ENCODE peak calls at places on chromosomes 3 and 15, in eight cellular contexts. Z, E, T, V, G, R, Y and S are unnamed samples.

GRCh38 chr3:139288266-139288821 is 55.5 kb upstream of the MRPS22 start:
- DNase-seq in Z (peak), E (peak), T (no peak), V (no peak), G (peak), R (no peak), Y (no peak), S (no peak)

GRCh38 chr15:92705693-92706618 is 50.4 kb upstream of the FAM174B start:
- DNase-seq in Z (no peak), E (no peak), T (no peak), V (no peak), G (no peak), R (no peak), Y (no peak), S (no peak)

GRCh38 chr3:30505866-30506517 is 100.4 kb upstream of the TGFBR2 start:
- DNase-seq in Z (no peak), E (no peak), T (no peak), V (no peak), G (no peak), R (no peak), Y (no peak), S (no peak)

GRCh38 chr3:52175416-52176187 is 21.4 kb upstream of the POC1A start:
- DNase-seq in Z (no peak), E (no peak), T (no peak), V (no peak), G (no peak), R (no peak), Y (no peak), S (no peak)

GRCh38 chr3:186211101-186211500 is 102.2 kb upstream of the ETV5 start:
- DNase-seq in Z (no peak), E (no peak), T (no peak), V (no peak), G (no peak), R (no peak), Y (no peak), S (no peak)

GRCh38 chr3:6439824-6440223 is 421.1 kb upstream of the GRM7 start:
- DNase-seq in Z (no peak), E (no peak), T (no peak), V (no peak), G (no peak), R (no peak), Y (no peak), S (no peak)

GRCh38 chr15:87609909-87610308 is 646.6 kb downstream of the NTRK3 start:
- DNase-seq in Z (no peak), E (no peak), T (no peak), V (peak), G (no peak), R (no peak), Y (no peak), S (no peak)

GRCh38 chr15:74174966-74175270 is 1.4 kb downstream of the ISLR start:
- DNase-seq in Z (no peak), E (peak), T (no peak), V (no peak), G (peak), R (no peak), Y (no peak), S (no peak)

GRCh38 chr15:66567897-66568296 is 2.1 kb upstream of the LCTL start:
- DNase-seq in Z (no peak), E (no peak), T (no peak), V (no peak), G (peak), R (no peak), Y (no peak), S (no peak)

GRCh38 chr3:129573493-129573892 is 30.5 kb downstream of the H1-8 start:
- DNase-seq in Z (no peak), E (no peak), T (no peak), V (no peak), G (no peak), R (no peak), Y (no peak), S (no peak)

GRCh38 chr15:68585574-68586273 is 6.9 kb downstream of the CORO2B start:
- DNase-seq in Z (no peak), E (no peak), T (no peak), V (no peak), G (no peak), R (no peak), Y (no peak), S (no peak)

GRCh38 chr3:195045481-195045880 is 225.5 kb downstream of the XXYLT1 start:
- DNase-seq in Z (no peak), E (peak), T (no peak), V (no peak), G (peak), R (no peak), Y (no peak), S (no peak)

GRCh38 chr3:98513136-98513535 is 9.6 kb downstream of the CLDND1 start:
- DNase-seq in Z (no peak), E (no peak), T (peak), V (no peak), G (no peak), R (no peak), Y (no peak), S (no peak)

GRCh38 chr15:31590609-31591008 is 264.0 kb downstream of the KLF13 start:
- DNase-seq in Z (no peak), E (no peak), T (no peak), V (no peak), G (no peak), R (no peak), Y (no peak), S (peak)

GRCh38 chr3:129593230-129593594 is 13.3 kb downstream of the PLXND1 start:
- DNase-seq in Z (no peak), E (no peak), T (no peak), V (no peak), G (no peak), R (no peak), Y (no peak), S (no peak)

GRCh38 chr3:154275308-154275707 is 49.0 kb downstream of the DHX36 start:
- DNase-seq in Z (no peak), E (no peak), T (no peak), V (no peak), G (no peak), R (no peak), Y (no peak), S (no peak)

GRCh38 chr15:73630796-73631471 is 2.3 kb downstream of the NPTN start:
- DNase-seq in Z (no peak), E (no peak), T (no peak), V (no peak), G (no peak), R (no peak), Y (no peak), S (peak)

GRCh38 chr3:14700891-14701290 is 25.9 kb downstream of the C3orf20 start:
- DNase-seq in Z (no peak), E (no peak), T (no peak), V (no peak), G (no peak), R (no peak), Y (no peak), S (no peak)

GRCh38 chr3:99536555-99537314 is 101.7 kb upstream of the COL8A1 start:
- DNase-seq in Z (no peak), E (no peak), T (no peak), V (no peak), G (no peak), R (no peak), Y (no peak), S (no peak)

GRCh38 chr3:171936231-171936841 is 93.2 kb downstream of the TMEM212 start:
- DNase-seq in Z (no peak), E (no peak), T (peak), V (no peak), G (no peak), R (no peak), Y (no peak), S (peak)

GRCh38 chr15:81992523-81992922 is 53.3 kb downstream of the MEX3B start:
- DNase-seq in Z (no peak), E (no peak), T (no peak), V (no peak), G (no peak), R (no peak), Y (no peak), S (no peak)

GRCh38 chr3:150070271-150070670 is 99.6 kb upstream of the PFN2 start:
- DNase-seq in Z (no peak), E (no peak), T (no peak), V (no peak), G (no peak), R (no peak), Y (no peak), S (no peak)

GRCh38 chr3:187740446-187741399 is 4.5 kb downstream of the BCL6 start:
- DNase-seq in Z (peak), E (peak), T (peak), V (peak), G (peak), R (peak), Y (peak), S (peak)

GRCh38 chr3:169286992-169287391 is 376.5 kb downstream of the MECOM start:
- DNase-seq in Z (no peak), E (no peak), T (no peak), V (no peak), G (no peak), R (no peak), Y (no peak), S (no peak)

GRCh38 chr15:37773111-37773860 is 161.2 kb upstream of the TMCO5A start:
- DNase-seq in Z (no peak), E (no peak), T (no peak), V (no peak), G (no peak), R (no peak), Y (no peak), S (no peak)

GRCh38 chr15:55791576-55792400 is 48.8 kb upstream of the PRTG start:
- DNase-seq in Z (no peak), E (no peak), T (no peak), V (no peak), G (peak), R (no peak), Y (no peak), S (no peak)

GRCh38 chr3:169299897-169300296 is 363.6 kb downstream of the MECOM start:
- DNase-seq in Z (no peak), E (no peak), T (no peak), V (no peak), G (no peak), R (no peak), Y (no peak), S (no peak)

GRCh38 chr15:40314723-40315276 is 7.1 kb upstream of the PLCB2 start:
- DNase-seq in Z (no peak), E (no peak), T (no peak), V (no peak), G (peak), R (no peak), Y (no peak), S (no peak)

GRCh38 chr3:107938128-107938527 is 152.7 kb downstream of the CD47 start:
- DNase-seq in Z (no peak), E (no peak), T (peak), V (peak), G (no peak), R (no peak), Y (no peak), S (peak)

GRCh38 chr3:151197228-151197627 is 5.8 kb downstream of the GPR171 start:
- DNase-seq in Z (no peak), E (no peak), T (no peak), V (no peak), G (no peak), R (no peak), Y (no peak), S (no peak)

GRCh38 chr3:110598847-110599490 is 472.6 kb upstream of the NECTIN3 start:
- DNase-seq in Z (no peak), E (no peak), T (no peak), V (peak), G (no peak), R (no peak), Y (no peak), S (no peak)

DNA sequence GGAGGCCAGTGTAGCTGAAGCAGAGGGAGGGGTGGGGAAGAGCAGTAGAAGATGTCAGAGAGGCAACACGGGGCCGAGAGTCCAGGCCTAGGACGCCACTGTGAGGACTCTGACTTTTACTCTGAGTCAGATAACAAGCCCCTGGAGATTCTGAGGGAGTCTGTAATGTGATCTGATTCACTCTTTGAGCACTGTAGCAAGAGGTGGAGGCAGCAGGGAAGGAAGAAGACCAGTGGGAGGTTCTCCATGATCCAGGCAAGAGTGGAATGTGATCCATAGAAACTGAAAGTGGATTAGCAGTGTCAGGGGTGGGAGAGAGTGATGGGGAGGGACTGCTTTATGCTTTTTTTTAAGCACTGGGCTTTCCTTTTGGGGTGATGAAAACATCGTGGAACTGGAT is 179.2 kb upstream of the CHRM5 start:
- DNase-seq in Z (no peak), E (no peak), T (no peak), V (no peak), G (no peak), R (no peak), Y (no peak), S (peak)
- H3K4me3 ChIP-seq in Z (peak), E (no peak), T (no peak), V (no peak), G (no peak), R (no peak), Y (no peak), S (no peak)

DNA sequence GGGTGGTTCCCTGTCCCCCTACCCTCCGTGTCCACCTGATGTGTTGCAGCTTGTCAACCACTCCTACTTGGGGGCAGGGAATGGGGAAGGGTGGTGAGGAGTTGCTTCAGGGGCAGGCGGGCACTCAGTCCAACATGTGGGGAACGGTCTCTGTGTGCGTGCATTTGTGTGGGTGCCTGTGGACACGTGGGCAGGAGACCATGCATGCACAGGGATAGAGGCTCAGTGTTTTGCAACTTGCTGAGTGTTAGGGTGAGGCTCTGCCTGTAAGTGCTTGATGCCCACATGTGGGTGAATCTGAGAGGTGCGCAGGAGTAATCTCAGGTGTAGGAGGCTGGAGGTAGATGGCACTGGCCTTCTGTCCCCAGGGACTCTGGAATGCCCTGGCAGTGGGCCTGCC is 24.4 kb upstream of the TMEM115 start:
- DNase-seq in Z (no peak), E (no peak), T (no peak), V (no peak), G (no peak), R (no peak), Y (no peak), S (no peak)
- H3K27ac ChIP-seq in Z (no peak), E (no peak), T (no peak), V (no peak), G (no peak), R (no peak), Y (no peak), S (no peak)

GRCh38 chr15:60076055-60076454 is 71.9 kb downstream of the FOXB1 start:
- DNase-seq in Z (no peak), E (no peak), T (no peak), V (no peak), G (no peak), R (no peak), Y (no peak), S (no peak)

GRCh38 chr15:60077581-60078359 is 73.7 kb downstream of the FOXB1 start:
- DNase-seq in Z (no peak), E (no peak), T (no peak), V (peak), G (no peak), R (no peak), Y (no peak), S (no peak)

GRCh38 chr15:60081976-60082375 is 77.9 kb downstream of the FOXB1 start:
- DNase-seq in Z (no peak), E (no peak), T (no peak), V (no peak), G (no peak), R (no peak), Y (no peak), S (no peak)

GRCh38 chr15:60076582-60077263 is 72.6 kb downstream of the FOXB1 start:
- DNase-seq in Z (no peak), E (no peak), T (no peak), V (peak), G (no peak), R (no peak), Y (no peak), S (peak)

GRCh38 chr15:60079210-60079609 is 75.1 kb downstream of the FOXB1 start:
- DNase-seq in Z (no peak), E (no peak), T (no peak), V (peak), G (no peak), R (no peak), Y (no peak), S (no peak)
- TF ChIP-seq CTCF in Z (no peak), E (no peak), T (no peak), V (peak), G (no peak), R (no peak), Y (no peak), S (peak)

GRCh38 chr3:58693929-58694850 is 27.6 kb upstream of the FAM3D start:
- DNase-seq in Z (no peak), E (no peak), T (peak), V (no peak), G (no peak), R (no peak), Y (no peak), S (no peak)

GRCh38 chr3:58691997-58692396 is 25.4 kb upstream of the FAM3D start:
- DNase-seq in Z (no peak), E (no peak), T (no peak), V (peak), G (no peak), R (no peak), Y (no peak), S (no peak)

GRCh38 chr3:58692484-58692883 is 25.9 kb upstream of the FAM3D start:
- DNase-seq in Z (no peak), E (no peak), T (no peak), V (no peak), G (no peak), R (no peak), Y (no peak), S (no peak)

GRCh38 chr3:58696093-58696492 is 29.5 kb upstream of the FAM3D start:
- DNase-seq in Z (no peak), E (no peak), T (no peak), V (no peak), G (no peak), R (peak), Y (no peak), S (no peak)

GRCh38 chr3:58697552-58697951 is 31.0 kb upstream of the FAM3D start:
- DNase-seq in Z (no peak), E (no peak), T (no peak), V (no peak), G (no peak), R (no peak), Y (no peak), S (no peak)
- H3K4me3 ChIP-seq in Z (no peak), E (no peak), T (no peak), V (no peak), G (no peak), R (no peak), Y (no peak), S (no peak)

GRCh38 chr15:48940508-48940907 is 23.2 kb downstream of the SHC4 start:
- DNase-seq in Z (no peak), E (no peak), T (no peak), V (no peak), G (no peak), R (no peak), Y (no peak), S (no peak)

GRCh38 chr15:48939686-48940085 is 24.0 kb downstream of the SHC4 start:
- DNase-seq in Z (no peak), E (no peak), T (no peak), V (no peak), G (no peak), R (no peak), Y (no peak), S (peak)

GRCh38 chr15:48935236-48935635 is 28.5 kb downstream of the SHC4 start:
- DNase-seq in Z (no peak), E (no peak), T (no peak), V (no peak), G (no peak), R (no peak), Y (no peak), S (no peak)

GRCh38 chr15:48937886-48938285 is 25.8 kb downstream of the SHC4 start:
- DNase-seq in Z (no peak), E (no peak), T (no peak), V (no peak), G (no peak), R (no peak), Y (no peak), S (no peak)

GRCh38 chr15:48936666-48937065 is 27.1 kb downstream of the SHC4 start:
- DNase-seq in Z (no peak), E (no peak), T (no peak), V (no peak), G (no peak), R (no peak), Y (no peak), S (no peak)
- H3K27ac ChIP-seq in Z (no peak), E (no peak), T (no peak), V (no peak), G (no peak), R (no peak), Y (no peak), S (no peak)

GRCh38 chr3:179653106-179653776 is 401 bp downstream of the USP13 start:
- DNase-seq in Z (peak), E (peak), T (peak), V (peak), G (peak), R (peak), Y (peak), S (peak)
- TF ChIP-seq CTCF in Z (no peak), E (no peak), T (no peak), V (peak), G (peak), R (no peak), Y (no peak), S (peak)

DNA sequence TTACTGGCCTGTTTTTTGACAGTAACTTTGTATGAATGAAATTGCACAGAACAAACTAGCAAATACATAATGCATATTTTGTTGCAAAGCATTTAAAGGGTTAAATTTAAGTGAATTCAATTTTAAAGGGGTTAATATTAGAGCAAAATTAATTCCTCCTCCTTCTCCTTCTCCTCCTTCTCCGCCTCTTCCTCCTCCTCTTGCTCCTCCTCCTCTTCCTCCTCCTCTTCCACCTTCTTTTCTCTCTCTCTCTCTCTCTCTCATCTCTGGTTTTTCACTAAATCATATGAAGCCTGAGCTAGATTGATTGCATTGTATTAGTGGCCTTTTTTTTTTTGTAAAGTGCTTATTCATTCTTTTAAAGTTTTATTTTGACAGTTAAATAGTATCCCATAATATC is 154.5 kb downstream of the THRB start:
- DNase-seq in Z (no peak), E (no peak), T (no peak), V (no peak), G (no peak), R (no peak), Y (no peak), S (no peak)
- H3K4me3 ChIP-seq in Z (no peak), E (no peak), T (no peak), V (no peak), G (no peak), R (no peak), Y (no peak), S (no peak)

GRCh38 chr15:89396723-89397652 is 62.4 kb upstream of the POLG start:
- DNase-seq in Z (no peak), E (no peak), T (peak), V (peak), G (no peak), R (no peak), Y (no peak), S (no peak)

GRCh38 chr15:89395996-89396395 is 61.4 kb upstream of the POLG start:
- DNase-seq in Z (no peak), E (no peak), T (peak), V (no peak), G (no peak), R (no peak), Y (no peak), S (no peak)

GRCh38 chr15:89399070-89399389 is 64.4 kb upstream of the POLG start:
- DNase-seq in Z (no peak), E (no peak), T (no peak), V (no peak), G (no peak), R (no peak), Y (no peak), S (no peak)

GRCh38 chr15:89397653-89398023 is 63.0 kb upstream of the POLG start:
- DNase-seq in Z (no peak), E (no peak), T (no peak), V (no peak), G (no peak), R (no peak), Y (no peak), S (no peak)

GRCh38 chr15:89395461-89395875 is 60.8 kb upstream of the POLG start:
- DNase-seq in Z (no peak), E (no peak), T (peak), V (no peak), G (no peak), R (no peak), Y (no peak), S (no peak)
- H3K27ac ChIP-seq in Z (no peak), E (no peak), T (peak), V (no peak), G (no peak), R (no peak), Y (no peak), S (no peak)

GRCh38 chr15:94293411-94294402 is 62.3 kb downstream of the MCTP2 start:
- DNase-seq in Z (no peak), E (no peak), T (no peak), V (no peak), G (no peak), R (no peak), Y (no peak), S (no peak)
- TF ChIP-seq CTCF in Z (no peak), E (no peak), T (no peak), V (no peak), G (no peak), R (no peak), Y (no peak), S (no peak)